ENCODE peak calls at places on chromosomes 4 and X, in six cellular contexts. X is breast epithelium, Y is NCI-H2081 treated with DMSO at 0.1 percent for 48 hours, L is HFFc6, K is GM04504, J is HTR-8/SVneo. O is an unnamed sample.

GRCh38 chr4:115090483-115091075 is 22.8 kb downstream of the NDST4 start:
- DNase-seq in K (no peak), L (peak), J (no peak), Y (peak), X (no peak), O (peak)

GRCh38 chr4:135941671-135942070 is 1590.6 kb downstream of the PCDH18 start:
- DNase-seq in K (no peak), L (no peak), J (no peak), X (no peak), Y (no peak), O (no peak)

GRCh38 chrX:68112321-68112720 is 321.0 kb downstream of the OPHN1 start:
- DNase-seq in X (no peak), K (no peak), J (no peak), Y (no peak), L (no peak), O (no peak)

GRCh38 chr4:156515295-156515694 is 456.3 kb downstream of the PDGFC start:
- DNase-seq in L (no peak), K (no peak), Y (no peak), X (no peak), J (no peak), O (no peak)

GRCh38 chr4:7255488-7255881 is 63.1 kb downstream of the SORCS2 start:
- DNase-seq in X (no peak), Y (no peak), K (no peak), J (no peak), L (no peak), O (no peak)

GRCh38 chr4:53151489-53151788 is 214.4 kb downstream of the SCFD2 start:
- DNase-seq in K (no peak), L (no peak), X (no peak), J (no peak), Y (no peak), O (no peak)

GRCh38 chrX:113287761-113288160 is 447.1 kb upstream of the AMOT start:
- DNase-seq in X (no peak), L (no peak), K (no peak), Y (no peak), J (no peak), O (no peak)

GRCh38 chr4:157128395-157128794 is 52.4 kb downstream of the GLRB start:
- DNase-seq in K (peak), L (peak), J (peak), X (no peak), Y (no peak), O (peak)

GRCh38 chrX:63581390-63581789 is 203.6 kb downstream of the ARHGEF9 start:
- DNase-seq in J (no peak), L (no peak), Y (no peak), K (no peak), X (no peak), O (no peak)

GRCh38 chr4:21885241-21885640 is 63.3 kb downstream of the KCNIP4 start:
- DNase-seq in J (no peak), K (peak), L (peak), X (no peak), Y (no peak), O (no peak)

GRCh38 chrX:45011131-45011530 is 138.1 kb downstream of the KDM6A start:
- DNase-seq in K (peak), J (peak), Y (no peak), X (no peak), L (peak), O (no peak)

GRCh38 chr4:24070117-24070516 is 180.3 kb upstream of the PPARGC1A start:
- DNase-seq in L (peak), X (no peak), J (peak), K (peak), Y (no peak), O (no peak)

GRCh38 chr4:87835192-87835591 is 2.4 kb downstream of the MEPE start:
- DNase-seq in L (no peak), J (no peak), X (no peak), Y (no peak), K (no peak), O (no peak)

GRCh38 chr4:114132830-114133229 is 153.4 kb upstream of the ARSJ start:
- DNase-seq in Y (no peak), L (no peak), K (no peak), J (no peak), X (no peak), O (peak)

GRCh38 chrX:118579417-118579816 is 83.8 kb downstream of the DOCK11 start:
- DNase-seq in K (no peak), X (no peak), Y (no peak), L (no peak), J (no peak), O (no peak)